ENCODE peak calls at places on chromosomes 4 and X, in five cellular contexts. W is K562, X is PC-3, G is fibroblast of lung, R is GM12865. T is an unnamed sample.

GRCh38 chr4:139762715-139763114 is 97.1 kb downstream of the MGST2 start:
- DNase-seq in R (no peak), W (no peak), X (no peak), G (no peak), T (no peak)

GRCh38 chrX:68997461-68997860 is 167.8 kb downstream of the PJA1 start:
- DNase-seq in R (no peak), G (no peak), W (no peak), X (no peak), T (no peak)

GRCh38 chr4:113636438-113636818 is 125.1 kb downstream of the CAMK2D start:
- DNase-seq in G (no peak), W (no peak), X (peak), R (peak), T (no peak)

GRCh38 chr4:22322996-22323395 is 192.9 kb downstream of the ADGRA3 start:
- DNase-seq in X (no peak), W (no peak), G (no peak), R (no peak), T (no peak)

GRCh38 chrX:154457491-154458115 is 478 bp upstream of the PLXNA3 start:
- DNase-seq in X (peak), W (peak), G (no peak), R (peak), T (no peak)

GRCh38 chrX:10350991-10351390 is 194.2 kb downstream of the CLCN4 start:
- DNase-seq in W (no peak), X (peak), R (no peak), G (peak), T (peak)

GRCh38 chr4:158949094-158949493 is 153.8 kb upstream of the RAPGEF2 start:
- DNase-seq in W (no peak), G (peak), X (peak), R (no peak), T (peak)

GRCh38 chr4:176186067-176186466 is 9.3 kb downstream of the SPATA4 start:
- DNase-seq in G (no peak), W (no peak), R (no peak), X (no peak), T (no peak)

GRCh38 chr4:147944670-147945260 is 212.9 kb downstream of the ARHGAP10 start:
- DNase-seq in W (no peak), X (no peak), G (no peak), R (no peak), T (no peak)

GRCh38 chr4:25585901-25586523 is 69.6 kb upstream of the SLC34A2 start:
- DNase-seq in W (no peak), R (no peak), X (no peak), G (no peak), T (no peak)

GRCh38 chr4:118889313-118889694 is 650 bp downstream of the SYNPO2 start:
- DNase-seq in W (no peak), R (no peak), X (no peak), G (no peak), T (no peak)

GRCh38 chrX:13793897-13794296 is 23.0 kb downstream of the GPM6B start:
- DNase-seq in W (no peak), R (peak), X (no peak), G (no peak), T (no peak)

GRCh38 chr4:40201898-40202297 is 5.1 kb downstream of the RHOH start:
- DNase-seq in G (no peak), W (no peak), X (no peak), R (peak), T (no peak)

GRCh38 chr4:566508-567295 is 9.4 kb downstream of the TMEM271 start:
- DNase-seq in R (no peak), G (no peak), W (peak), X (no peak), T (no peak)

GRCh38 chrX:115968436-115969252 is 201.9 kb upstream of the AGTR2 start:
- DNase-seq in R (no peak), G (peak), W (no peak), X (no peak), T (peak)

GRCh38 chr4:70815370-70815769 is 24.3 kb downstream of the GRSF1 start:
- DNase-seq in R (no peak), W (no peak), X (no peak), G (no peak), T (no peak)

GRCh38 chr4:95522682-95523410 is 25.9 kb downstream of the UNC5C start:
- DNase-seq in G (no peak), X (no peak), R (no peak), W (no peak), T (no peak)

GRCh38 chr4:174714393-174715211 is 114.4 kb downstream of the GLRA3 start:
- DNase-seq in W (peak), X (peak), G (peak), R (peak), T (peak)

GRCh38 chr4:89000844-89001360 is 56.1 kb downstream of the FAM13A start:
- DNase-seq in G (peak), R (no peak), X (peak), W (peak), T (peak)

GRCh38 chrX:50452782-50453181 is 17.8 kb downstream of the DGKK start:
- DNase-seq in G (no peak), R (no peak), W (no peak), X (no peak), T (no peak)

GRCh38 chrX:16966745-16967144 is 20.3 kb downstream of the REPS2 start:
- DNase-seq in W (no peak), R (no peak), G (peak), X (no peak), T (no peak)

GRCh38 chrX:118726887-118727685 is at the start of gene IL13RA1:
- DNase-seq in W (peak), X (peak), G (peak), R (peak), T (peak)

GRCh38 chr4:3302164-3302785 is 9.5 kb downstream of the RGS12 start:
- DNase-seq in G (peak), R (peak), W (no peak), X (no peak), T (peak)

GRCh38 chrX:13649823-13650222 is 3.1 kb upstream of the TCEANC start:
- DNase-seq in R (no peak), G (peak), W (no peak), X (no peak), T (peak)

GRCh38 chr4:147447820-147448219 is 33.1 kb upstream of the EDNRA start:
- DNase-seq in X (peak), W (no peak), R (no peak), G (no peak), T (peak)

DNA sequence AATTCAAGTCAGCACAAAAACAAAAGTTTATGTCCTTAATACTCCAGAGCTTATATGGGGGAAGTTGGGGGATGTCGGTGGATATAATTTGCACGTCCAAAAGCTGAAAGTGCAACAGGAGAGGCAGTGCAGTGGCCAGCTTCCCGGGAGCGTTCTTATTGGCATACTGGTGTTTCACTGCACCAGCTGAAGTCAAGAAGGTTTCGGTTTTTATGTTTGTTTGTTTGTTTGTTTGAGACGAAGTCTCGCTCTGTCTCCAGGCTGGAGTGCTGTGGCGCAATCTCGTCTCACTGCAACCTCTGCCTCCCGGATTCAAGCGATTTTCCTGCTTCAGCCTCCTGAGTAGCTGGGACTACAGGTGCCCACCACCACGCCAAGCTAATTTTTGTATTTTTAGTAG is 28.6 kb upstream of the TLR3 start:
- DNase-seq in X (no peak), W (no peak), R (no peak), G (no peak), T (no peak)
- H3K4me3 ChIP-seq in X (peak), W (no peak), R (no peak), G (no peak), T (no peak)

DNA sequence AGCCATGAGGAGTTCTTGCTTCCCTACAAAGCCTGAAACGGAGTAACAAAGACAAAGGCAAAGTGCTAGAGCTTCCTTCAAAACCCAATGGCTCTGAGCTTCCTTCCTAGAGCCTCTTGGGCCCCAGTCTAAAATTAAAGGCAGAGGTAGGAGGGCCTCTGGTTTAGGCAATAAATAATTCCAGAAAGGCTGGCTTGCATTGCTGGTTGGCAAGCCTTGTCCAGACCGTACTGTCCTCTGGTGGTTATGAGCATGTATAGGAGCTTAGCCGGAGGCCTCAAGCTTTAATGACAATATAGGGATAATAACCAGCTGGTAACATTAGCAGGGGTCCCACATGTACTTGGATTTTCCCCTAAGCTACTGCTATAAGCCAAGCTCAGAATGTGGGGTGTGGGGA is 237.3 kb downstream of the AR start:
- DNase-seq in R (no peak), G (no peak), X (no peak), W (no peak), T (no peak)
- TF ChIP-seq CTCF in R (no peak), G (peak), X (no peak), W (no peak), T (peak)

DNA sequence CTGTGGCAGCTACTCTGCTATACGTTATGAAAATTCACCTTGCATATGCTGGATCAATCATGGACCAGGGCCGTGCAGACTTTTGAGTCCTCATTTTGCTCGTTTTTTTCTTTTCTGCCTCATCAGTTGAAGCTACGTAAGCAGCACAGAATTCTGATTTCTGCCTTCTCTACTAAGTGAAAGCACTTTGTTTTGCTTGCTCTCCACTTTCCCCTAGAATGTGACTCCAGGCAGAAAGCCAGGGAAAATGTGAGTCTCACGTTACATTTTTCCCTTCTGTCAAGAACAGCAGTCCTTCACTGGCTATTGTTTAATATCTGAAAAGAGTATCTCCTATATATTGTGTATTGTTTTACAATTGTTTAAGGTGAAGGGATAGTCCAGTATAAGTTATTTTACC is 1840.1 kb downstream of the PCDH7 start:
- DNase-seq in R (no peak), W (no peak), X (peak), G (peak), T (peak)
- H3K4me3 ChIP-seq in R (no peak), W (no peak), X (peak), G (no peak), T (no peak)

GRCh38 chr4:58515206-58515605 is 1405.0 kb upstream of the IGFBP7 start:
- DNase-seq in W (no peak), X (no peak), G (no peak), R (no peak), T (no peak)

GRCh38 chr4:58510652-58511051 is 1400.5 kb upstream of the IGFBP7 start:
- DNase-seq in G (no peak), W (no peak), R (no peak), X (no peak), T (no peak)

GRCh38 chr4:58514299-58514698 is 1404.1 kb upstream of the IGFBP7 start:
- DNase-seq in W (no peak), R (no peak), X (peak), G (no peak), T (no peak)
- TF ChIP-seq CTCF in W (no peak), R (no peak), X (peak), G (no peak), T (no peak)

DNA sequence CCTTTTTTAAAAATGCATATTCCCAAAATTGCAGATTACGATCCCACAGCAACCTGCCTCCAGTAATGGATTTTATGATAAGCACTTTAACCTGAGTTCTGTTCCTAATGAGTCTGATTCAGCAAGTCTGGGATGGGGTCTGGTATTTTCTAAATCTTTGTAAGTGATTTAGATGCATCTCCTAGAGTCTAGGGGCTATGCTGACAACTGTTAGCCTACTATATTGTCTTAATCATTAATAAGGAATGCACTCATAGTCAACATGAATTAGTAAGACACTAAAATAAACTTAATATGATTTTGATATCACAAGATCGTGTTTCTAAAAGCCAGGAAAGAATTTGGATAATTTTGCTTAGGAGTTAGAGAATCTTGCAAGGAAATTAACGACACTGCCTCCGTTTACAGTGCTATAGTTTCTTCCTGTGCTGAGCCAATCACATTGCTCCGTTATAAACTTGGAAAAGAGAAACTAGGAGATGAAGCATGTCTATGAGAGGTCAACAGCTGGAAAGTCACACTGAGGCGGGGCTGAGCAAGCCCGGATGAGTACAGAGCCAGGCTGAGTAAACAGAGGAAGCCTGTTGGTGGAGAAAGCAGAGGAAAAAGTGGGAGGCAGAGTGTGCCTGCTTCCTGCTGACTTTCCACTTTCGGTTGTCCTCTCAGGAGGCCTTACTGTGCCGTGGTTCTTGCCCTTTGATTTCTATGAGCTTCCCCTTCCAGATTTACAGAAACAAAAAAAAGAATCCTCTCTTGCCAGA is 5.4 kb downstream of the SCARB2 start:
- DNase-seq in G (peak), R (no peak), W (peak), X (peak), T (peak)
- H3K4me3 ChIP-seq in G (peak), R (no peak), W (no peak), X (peak), T (no peak)

T was measured in astrocyte of the spinal cord.